ENCODE peak calls at places on chromosomes 12 and 14, in eight cellular contexts. S is K562, G is SK-N-SH, V is HepG2, D is stomach, Q is HL-60, A is GM23338, E is HCT116. F is an unnamed sample.

GRCh38 chr12:9326085-9326484 is 117.9 kb upstream of the PZP start:
- DNase-seq in S (no peak), G (no peak), V (no peak), D (no peak), Q (no peak), A (no peak), E (no peak), F (no peak)

GRCh38 chr14:85556263-85556662 is 26.3 kb downstream of the FLRT2 start:
- DNase-seq in S (no peak), G (no peak), V (no peak), D (no peak), Q (no peak), A (no peak), E (no peak), F (no peak)

GRCh38 chr12:72747460-72747859 is 475.3 kb downstream of the TRHDE start:
- DNase-seq in S (no peak), G (no peak), V (no peak), D (no peak), Q (no peak), A (no peak), E (no peak), F (no peak)

GRCh38 chr12:109951751-109952150 is 44.4 kb downstream of the GIT2 start:
- DNase-seq in S (no peak), G (no peak), V (no peak), D (no peak), Q (no peak), A (no peak), E (peak), F (no peak)

GRCh38 chr12:6465467-6466183 is 4.9 kb downstream of the VAMP1 start:
- DNase-seq in S (peak), G (peak), V (peak), D (peak), Q (peak), A (peak), E (peak), F (peak)

GRCh38 chr12:49292729-49293055 is 2.3 kb upstream of the PRPH start:
- DNase-seq in S (no peak), G (peak), V (no peak), D (peak), Q (no peak), A (no peak), E (no peak), F (no peak)

GRCh38 chr12:53287741-53288216 is 7.6 kb upstream of the PFDN5 start:
- DNase-seq in S (peak), G (peak), V (peak), D (peak), Q (peak), A (peak), E (no peak), F (peak)

GRCh38 chr12:1360812-1361211 is 233.6 kb downstream of the FBXL14 start:
- DNase-seq in S (no peak), G (no peak), V (no peak), D (no peak), Q (no peak), A (no peak), E (no peak), F (no peak)

GRCh38 chr14:80477388-80478160 is 266.3 kb upstream of the DIO2 start:
- DNase-seq in S (no peak), G (no peak), V (no peak), D (no peak), Q (no peak), A (no peak), E (no peak), F (no peak)

GRCh38 chr14:23951590-23952143 is 1.9 kb upstream of the DHRS4 start:
- DNase-seq in S (no peak), G (no peak), V (peak), D (no peak), Q (no peak), A (peak), E (no peak), F (no peak)

GRCh38 chr12:102314821-102315220 is 117.2 kb upstream of the PMCH start:
- DNase-seq in S (no peak), G (no peak), V (no peak), D (no peak), Q (no peak), A (no peak), E (no peak), F (no peak)

GRCh38 chr14:33332497-33332896 is 393.8 kb downstream of the NPAS3 start:
- DNase-seq in S (no peak), G (no peak), V (no peak), D (no peak), Q (no peak), A (no peak), E (no peak), F (peak)

GRCh38 chr14:88488081-88488480 is 66.7 kb downstream of the PTPN21 start:
- DNase-seq in S (no peak), G (no peak), V (no peak), D (peak), Q (no peak), A (no peak), E (no peak), F (peak)

GRCh38 chr14:98769326-98769725 is 502.7 kb downstream of the BCL11B start:
- DNase-seq in S (no peak), G (no peak), V (no peak), D (no peak), Q (peak), A (peak), E (no peak), F (no peak)

GRCh38 chr14:23071975-23072539 is 14.7 kb upstream of the CDH24 start:
- DNase-seq in S (no peak), G (no peak), V (no peak), D (no peak), Q (no peak), A (peak), E (no peak), F (peak)

GRCh38 chr12:68028647-68029046 is 39.4 kb downstream of the IFNG-AS1 start:
- DNase-seq in S (no peak), G (no peak), V (no peak), D (no peak), Q (no peak), A (no peak), E (no peak), F (no peak)

GRCh38 chr14:40760703-40761102 is 846.0 kb upstream of the LRFN5 start:
- DNase-seq in S (no peak), G (no peak), V (no peak), D (no peak), Q (no peak), A (no peak), E (no peak), F (no peak)

GRCh38 chr14:63091394-63091996 is 46.2 kb upstream of the KCNH5 start:
- DNase-seq in S (no peak), G (no peak), V (no peak), D (no peak), Q (no peak), A (peak), E (no peak), F (no peak)

GRCh38 chr12:90842477-90842876 is 112.5 kb downstream of the CCER1 start:
- DNase-seq in S (no peak), G (no peak), V (no peak), D (no peak), Q (no peak), A (peak), E (no peak), F (peak)

GRCh38 chr12:111298583-111299436 is 70.1 kb downstream of the PHETA1 start:
- DNase-seq in S (peak), G (peak), V (peak), D (peak), Q (peak), A (peak), E (peak), F (peak)

GRCh38 chr14:74981833-74982232 is 20.9 kb upstream of the EIF2B2 start:
- DNase-seq in S (no peak), G (no peak), V (no peak), D (no peak), Q (no peak), A (no peak), E (no peak), F (no peak)

GRCh38 chr12:2739832-2740641 is 54.7 kb upstream of the FKBP4 start:
- DNase-seq in S (no peak), G (peak), V (peak), D (peak), Q (no peak), A (peak), E (no peak), F (peak)

GRCh38 chr12:1801285-1801975 is 18.9 kb upstream of the LRTM2 start:
- DNase-seq in S (no peak), G (peak), V (no peak), D (no peak), Q (no peak), A (no peak), E (no peak), F (no peak)

GRCh38 chr14:78902010-78902623 is 731.9 kb downstream of the NRXN3 start:
- DNase-seq in S (peak), G (peak), V (peak), D (peak), Q (peak), A (peak), E (no peak), F (peak)

GRCh38 chr12:19507823-19508222 is 68.5 kb downstream of the AEBP2 start:
- DNase-seq in S (no peak), G (peak), V (no peak), D (no peak), Q (no peak), A (no peak), E (no peak), F (no peak)

GRCh38 chr12:108939594-108939993 is 59.7 kb downstream of the DAO start:
- DNase-seq in S (peak), G (no peak), V (peak), D (no peak), Q (no peak), A (peak), E (peak), F (no peak)

GRCh38 chr12:46430340-46430948 is 57.9 kb upstream of the SLC38A2 start:
- DNase-seq in S (peak), G (no peak), V (peak), D (no peak), Q (no peak), A (peak), E (peak), F (no peak)

GRCh38 chr14:24322672-24323071 is 11.4 kb downstream of the LTB4R start:
- DNase-seq in S (no peak), G (no peak), V (no peak), D (no peak), Q (no peak), A (no peak), E (no peak), F (no peak)

GRCh38 chr12:125038976-125039625 is 26.1 kb upstream of the AACS start:
- DNase-seq in S (no peak), G (no peak), V (no peak), D (no peak), Q (no peak), A (no peak), E (no peak), F (no peak)
- TF ChIP-seq CTCF in S (peak), G (no peak), V (no peak), D (no peak), Q (no peak), A (peak), E (no peak), F (no peak)

GRCh38 chr14:95229749-95230148 is 72.4 kb upstream of the DICER1 start:
- DNase-seq in S (no peak), G (no peak), V (peak), D (no peak), Q (no peak), A (no peak), E (no peak), F (no peak)

GRCh38 chr14:95226801-95227200 is 69.5 kb upstream of the DICER1 start:
- DNase-seq in S (no peak), G (no peak), V (no peak), D (no peak), Q (no peak), A (no peak), E (no peak), F (no peak)

GRCh38 chr14:95225251-95225887 is 68.0 kb upstream of the DICER1 start:
- DNase-seq in S (no peak), G (no peak), V (no peak), D (no peak), Q (no peak), A (no peak), E (no peak), F (no peak)

GRCh38 chr14:95228240-95228639 is 70.9 kb upstream of the DICER1 start:
- DNase-seq in S (no peak), G (no peak), V (no peak), D (no peak), Q (no peak), A (no peak), E (no peak), F (no peak)

GRCh38 chr14:95227279-95227860 is 70.0 kb upstream of the DICER1 start:
- DNase-seq in S (no peak), G (peak), V (no peak), D (peak), Q (no peak), A (peak), E (no peak), F (peak)
- H3K4me3 ChIP-seq in S (no peak), G (no peak), V (no peak), D (no peak), Q (no peak), A (no peak), E (no peak), F (no peak)

DNA sequence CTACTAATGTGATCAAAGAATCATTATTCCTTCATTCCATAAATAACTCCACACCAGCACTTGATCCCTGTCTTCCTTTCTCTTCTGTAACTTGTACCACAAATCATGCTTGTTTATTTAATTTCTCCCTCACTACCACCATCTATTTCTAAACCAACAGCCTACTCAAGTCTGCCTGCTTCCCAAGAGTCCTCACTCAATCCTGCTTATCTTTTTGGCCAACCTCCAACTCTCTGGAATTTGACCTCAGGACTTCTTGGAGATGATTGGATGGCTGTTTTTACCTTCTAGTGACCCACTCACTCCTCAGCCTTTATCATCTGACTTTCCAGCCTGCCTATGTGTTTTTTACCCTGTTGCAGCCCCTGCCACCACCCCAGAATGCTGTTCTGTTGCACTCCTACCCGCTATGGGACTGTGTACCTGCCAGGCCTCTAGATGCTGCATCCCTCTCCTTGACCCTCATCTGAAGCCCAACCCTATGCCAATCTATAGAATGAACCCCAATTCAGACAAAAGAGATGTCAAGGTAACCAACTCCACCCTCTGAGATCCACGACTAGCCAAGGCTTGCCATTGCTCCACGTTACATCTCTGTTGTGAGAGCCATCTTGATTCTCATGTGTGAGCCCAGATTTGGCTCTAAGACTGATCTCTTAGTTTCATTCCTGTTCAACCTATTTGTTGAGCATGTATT is 150.2 kb upstream of the PLEKHG7 start:
- DNase-seq in S (no peak), G (no peak), V (no peak), D (no peak), Q (no peak), A (no peak), E (no peak), F (no peak)
- TF ChIP-seq POLR2AphosphoS5 in S (no peak), G (no peak), V (no peak), D (no peak), Q (no peak), A (no peak), E (no peak), F (no peak)

DNA sequence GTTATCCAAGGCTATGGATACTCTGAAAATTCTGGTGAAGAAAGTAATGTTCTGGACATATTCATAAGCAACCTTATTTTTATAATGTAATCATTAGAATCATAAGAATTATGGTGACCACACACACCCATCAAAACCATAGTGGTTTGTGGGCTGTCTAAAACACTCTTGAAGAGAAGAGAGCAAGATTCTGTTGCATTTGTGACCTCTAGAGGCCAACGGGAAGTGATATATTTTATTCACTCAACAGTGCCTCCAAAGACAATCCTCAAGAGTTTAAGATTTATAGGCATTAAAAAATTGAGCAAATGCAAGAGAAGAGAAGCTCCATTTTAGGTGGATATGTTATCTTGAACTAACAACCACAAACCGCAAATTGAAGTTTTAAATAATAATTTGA is 68.5 kb upstream of the LGR5 start:
- DNase-seq in S (no peak), G (no peak), V (peak), D (no peak), Q (no peak), A (peak), E (peak), F (no peak)
- TF ChIP-seq CTCF in S (peak), G (peak), V (peak), D (no peak), Q (no peak), A (peak), E (peak), F (no peak)